ENCODE peak calls at places on chromosomes 12 and 14, in five cellular contexts. W is breast epithelium, O is GM12891, L is GM23338, Q is HCT116. N is an unnamed sample.

GRCh38 chr14:44428239-44428924 is 78.7 kb downstream of the FSCB start:
- DNase-seq in W (no peak), O (no peak), L (no peak), Q (no peak), N (no peak)

GRCh38 chr12:67067453-67068203 is 201.5 kb upstream of the CAND1 start:
- DNase-seq in W (no peak), O (no peak), L (peak; percentile 15), Q (no peak), N (no peak)

GRCh38 chr14:20632831-20633771 is 8.4 kb downstream of the OR6S1 start:
- DNase-seq in W (no peak), O (peak; percentile 65), L (peak; percentile 97), Q (no peak), N (no peak)

GRCh38 chr14:95482967-95483842 is 33.2 kb downstream of the SYNE3 start:
- DNase-seq in W (peak; percentile 72), O (no peak), L (no peak), Q (peak; percentile 46), N (no peak)

GRCh38 chr12:95083938-95084337 is 10.5 kb upstream of the NR2C1 start:
- DNase-seq in W (no peak), O (no peak), L (peak; percentile 30), Q (no peak), N (no peak)

GRCh38 chr12:25497021-25497420 is 56.1 kb downstream of the LMNTD1 start:
- DNase-seq in W (no peak), O (no peak), L (peak; percentile 2), Q (no peak), N (no peak)

GRCh38 chr12:121801601-121802484 is 2.0 kb upstream of the SETD1B start:
- DNase-seq in W (no peak), O (no peak), L (peak; percentile 58), Q (no peak), N (no peak)

GRCh38 chr12:15534322-15534721 is 212.0 kb downstream of the PTPRO start:
- DNase-seq in W (no peak), O (no peak), L (no peak), Q (no peak), N (no peak)

GRCh38 chr14:89660183-89660582 is 243.2 kb upstream of the FOXN3 start:
- DNase-seq in W (no peak), O (no peak), L (no peak), Q (no peak), N (no peak)

GRCh38 chr14:95511687-95512086 is 4.8 kb downstream of the SYNE3 start:
- DNase-seq in W (no peak), O (no peak), L (no peak), Q (no peak), N (no peak)

GRCh38 chr12:22100952-22101748 is 55.1 kb downstream of the CMAS start:
- DNase-seq in W (no peak), O (no peak), L (peak; percentile 86), Q (peak; percentile 18), N (no peak)

GRCh38 chr12:29562167-29562776 is 64.8 kb upstream of the OVCH1 start:
- DNase-seq in W (no peak), O (no peak), L (no peak), Q (no peak), N (no peak)
- TF ChIP-seq POLR2AphosphoS5 in W (no peak), O (no peak), L (no peak), Q (no peak), N (no peak)

DNA sequence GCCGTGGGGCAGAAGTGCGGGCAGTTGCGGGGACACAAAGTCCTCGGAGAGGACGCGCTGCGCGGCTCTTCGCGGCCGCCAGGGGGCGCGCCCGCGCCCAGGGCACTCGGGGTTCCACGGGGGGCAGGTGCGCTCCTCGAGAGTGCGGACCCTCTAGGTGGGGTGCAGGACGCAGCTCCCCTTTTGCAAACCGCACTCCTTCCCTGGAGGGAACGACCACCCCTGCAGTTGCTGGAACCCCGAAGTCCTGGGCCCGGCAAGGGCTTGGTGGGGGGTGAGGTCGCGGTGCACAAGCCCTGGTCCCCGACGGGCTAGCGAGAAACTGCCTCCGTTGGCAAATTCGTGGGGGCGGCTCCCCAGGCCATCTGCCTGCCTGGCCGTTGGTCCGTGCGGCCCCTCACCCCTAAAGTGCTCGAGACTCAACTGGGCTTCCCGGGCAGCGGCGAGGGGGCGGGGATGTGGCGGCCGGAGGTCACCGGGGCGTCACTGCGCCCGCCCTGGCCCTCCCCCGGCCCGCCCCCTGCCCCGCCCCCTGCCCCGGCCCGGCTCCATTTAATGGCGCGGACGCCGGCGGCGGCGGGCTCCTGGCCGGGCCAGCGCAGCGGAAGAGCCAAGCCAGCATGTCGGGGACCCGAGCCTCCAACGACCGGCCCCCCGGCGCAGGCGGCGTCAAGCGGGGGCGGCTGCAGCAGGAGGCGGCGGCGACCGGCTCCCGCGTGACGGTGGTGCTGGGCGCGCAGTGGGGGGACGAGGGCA is at the start of gene ADSS1:
- DNase-seq in W (no peak), O (peak; percentile 96), L (peak; percentile 78), Q (no peak), N (peak; percentile 94)
- TF ChIP-seq POLR2AphosphoS5 in W (no peak), O (no peak), L (peak; percentile 52), Q (peak; percentile 80), N (no peak)

GRCh38 chr12:57746025-57746424 is 1.2 kb downstream of the TSPAN31 start:
- DNase-seq in W (no peak), O (no peak), L (no peak), Q (no peak), N (no peak)

GRCh38 chr12:57745485-57745881 is 644 bp downstream of the TSPAN31 start:
- DNase-seq in W (no peak), O (no peak), L (no peak), Q (no peak), N (no peak)

GRCh38 chr12:57744777-57745484 is at the start of gene TSPAN31:
- DNase-seq in W (peak; percentile 98), O (peak; percentile 80), L (peak; percentile 99), Q (peak; percentile 98), N (peak; percentile 84)

GRCh38 chr12:57743769-57744168 is 1.1 kb upstream of the TSPAN31 start:
- DNase-seq in W (no peak), O (no peak), L (no peak), Q (no peak), N (no peak)

GRCh38 chr12:57744194-57744776 is 554 bp upstream of the TSPAN31 start:
- DNase-seq in W (peak; percentile 77), O (no peak), L (no peak), Q (peak; percentile 92), N (no peak)
- TF ChIP-seq POLR2AphosphoS5 in W (peak; percentile 50), O (no peak), L (no peak), Q (peak; percentile 58), N (no peak)

DNA sequence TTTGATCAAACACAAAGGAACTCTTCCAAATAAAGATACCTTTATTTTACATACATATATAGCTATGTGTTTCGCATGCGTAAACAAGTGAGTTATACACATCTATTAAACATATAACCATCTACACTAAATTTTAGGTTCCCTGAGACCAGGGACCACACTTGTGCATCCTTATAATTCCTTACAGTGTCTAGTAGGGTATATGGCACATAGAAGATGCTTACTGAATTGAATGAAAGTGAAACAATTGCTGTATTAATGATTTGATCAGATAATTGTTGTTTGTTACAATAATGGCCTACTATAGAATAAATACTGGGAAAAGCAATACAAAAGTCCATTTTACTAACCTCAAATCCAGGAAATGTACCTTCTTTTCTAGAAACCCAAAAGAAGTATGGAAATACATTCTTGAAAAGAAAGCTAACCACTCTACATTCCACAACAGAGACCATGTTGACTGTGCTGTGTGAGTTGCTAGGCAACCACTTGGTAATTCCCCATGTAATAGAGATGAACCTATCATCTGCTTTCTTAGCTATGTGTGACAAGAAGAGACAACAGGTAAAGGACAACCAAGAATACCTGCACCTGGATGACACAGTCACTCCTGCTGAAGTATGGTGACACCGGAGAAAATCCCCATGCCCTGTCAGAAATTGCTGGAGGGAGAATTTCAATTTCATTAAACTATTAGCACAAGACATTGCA is 11.9 kb upstream of the CIPC start:
- DNase-seq in W (peak; percentile 54), O (no peak), L (peak; percentile 82), Q (no peak), N (no peak)
- TF ChIP-seq POLR2AphosphoS5 in W (no peak), O (no peak), L (no peak), Q (no peak), N (no peak)

GRCh38 chr14:54440037-54440436 is 1.1 kb downstream of the CNIH1 start:
- DNase-seq in W (no peak), O (no peak), L (no peak), Q (no peak), N (no peak)
- TF ChIP-seq POLR2AphosphoS5 in W (no peak), O (no peak), L (no peak), Q (no peak), N (no peak)

DNA sequence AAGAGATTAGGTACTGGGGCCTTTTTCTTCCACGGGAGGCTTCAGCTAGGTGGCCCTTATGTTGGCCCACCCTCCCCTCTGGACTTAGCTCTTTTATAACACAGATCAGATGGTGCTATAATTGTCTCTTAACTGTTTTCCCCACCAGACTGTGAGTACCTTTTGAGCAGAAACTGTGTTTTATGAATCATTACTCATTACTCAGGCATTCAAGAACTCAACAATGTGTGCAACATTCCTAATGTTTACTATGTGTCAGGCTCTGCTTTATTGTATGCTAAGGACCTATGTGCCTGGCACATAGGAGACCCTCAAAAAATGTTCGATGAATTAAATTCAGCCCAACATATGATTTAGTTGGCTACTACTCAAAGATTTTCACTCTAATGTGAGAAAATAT is 113.2 kb downstream of the RMST start:
- DNase-seq in W (no peak), O (no peak), L (no peak), Q (no peak), N (no peak)
- TF ChIP-seq POLR2AphosphoS5 in W (no peak), O (no peak), L (no peak), Q (no peak), N (no peak)

GRCh38 chr12:120257041-120257821 is 8.3 kb downstream of the PXN start:
- DNase-seq in W (peak; percentile 80), O (no peak), L (peak; percentile 71), Q (no peak), N (no peak)
- TF ChIP-seq POLR2AphosphoS5 in W (peak; percentile 36), O (no peak), L (no peak), Q (no peak), N (no peak)

DNA sequence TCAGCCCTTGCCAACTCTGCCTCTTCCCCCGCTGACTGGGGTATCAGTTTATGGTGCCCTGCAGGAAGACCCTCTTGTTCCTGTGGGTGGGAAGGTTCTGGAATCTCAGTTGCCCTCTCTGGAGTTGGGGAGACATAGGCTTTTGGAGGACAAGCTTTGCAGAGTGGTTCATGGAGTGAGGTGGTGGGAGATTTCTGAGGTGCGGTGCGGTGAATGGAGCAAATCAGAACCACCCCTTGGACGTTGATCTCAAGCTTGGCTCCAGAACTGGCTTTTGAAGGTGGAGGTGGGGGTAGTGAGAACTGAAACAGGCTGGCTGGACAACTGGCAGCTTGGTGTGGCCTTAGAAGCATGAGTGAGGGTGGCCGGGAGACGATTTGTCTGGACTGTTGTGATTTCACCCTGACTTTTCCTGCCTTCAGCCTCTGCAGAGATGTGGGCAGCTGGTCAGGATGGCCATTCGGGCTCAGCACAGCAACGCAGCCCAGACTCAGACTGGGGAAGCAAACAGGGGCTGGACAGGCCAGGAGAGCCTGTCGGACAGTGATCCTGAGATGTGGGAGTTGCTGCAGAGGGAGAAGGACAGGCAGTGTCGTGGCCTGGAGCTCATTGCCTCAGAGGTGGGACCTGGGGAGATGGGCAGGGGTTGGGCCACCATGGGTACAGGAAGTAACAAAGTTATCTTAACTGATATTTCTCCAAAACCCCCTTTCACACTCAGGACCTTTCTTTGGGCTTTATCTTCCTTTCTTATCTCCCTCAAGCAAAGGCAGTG is 1.1 kb downstream of the SHMT2 start:
- DNase-seq in W (no peak), O (no peak), L (no peak), Q (no peak), N (no peak)
- TF ChIP-seq POLR2AphosphoS5 in W (no peak), O (no peak), L (peak; percentile 58), Q (no peak), N (no peak)

N was measured in GM12892.